ENCODE peak calls at places on chromosomes 6 and 20, in seven cellular contexts. J is tibial artery; Z is mammary epithelial cell; V is effector memory CD4-positive, alpha-beta T cell; M is Caco-2; K is ovary; W is SJSA1. O is an unnamed sample. For H3K36me3 and H3K4me1, the result is how much of the 10 kb centered on the place peaks cover.

GRCh38 chr6:97240222-97240621 is 42.8 kb downstream of the MMS22L start:
- DNase-seq in Z (peak), V (no peak), J (no peak), K (no peak), M (no peak), W (no peak), O (no peak)

GRCh38 chr6:24710519-24711303 is 8.2 kb downstream of the C6orf62 start:
- DNase-seq in V (no peak), Z (no peak), K (no peak), W (no peak), M (no peak), J (no peak), O (no peak)

GRCh38 chr6:169131356-169131755 is 122.3 kb downstream of the THBS2 start:
- DNase-seq in Z (no peak), W (peak), J (no peak), V (no peak), M (no peak), K (no peak), O (no peak)

GRCh38 chr6:63881791-63882190 is 246.2 kb downstream of the PHF3 start:
- DNase-seq in K (no peak), J (no peak), Z (no peak), M (no peak), V (no peak), W (no peak), O (no peak)

GRCh38 chr20:4225778-4226177 is 210.4 kb upstream of the RNF24 start:
- DNase-seq in K (peak), J (no peak), V (no peak), M (no peak), W (peak), Z (peak), O (no peak)

GRCh38 chr6:1855890-1856289 is 246.2 kb downstream of the FOXC1 start:
- DNase-seq in M (no peak), W (no peak), Z (peak), V (no peak), K (no peak), J (no peak), O (peak)

GRCh38 chr6:52724406-52725121 is 38.7 kb downstream of the GSTA2 start:
- DNase-seq in V (peak), Z (peak), W (peak), K (peak), M (peak), J (peak), O (peak)

GRCh38 chr6:75115501-75115900 is 90.4 kb downstream of the COL12A1 start:
- DNase-seq in M (no peak), W (no peak), Z (no peak), J (no peak), V (no peak), K (no peak), O (no peak)

GRCh38 chr6:36249010-36249409 is 20.9 kb upstream of the PNPLA1 start:
- DNase-seq in W (no peak), M (no peak), Z (peak), J (no peak), V (no peak), K (no peak), O (no peak)

GRCh38 chr6:169445661-169446581 is 192.3 kb upstream of the THBS2 start:
- DNase-seq in J (no peak), V (no peak), M (peak), K (no peak), Z (no peak), W (no peak), O (no peak)

GRCh38 chr6:33359331-33359730 is 32.3 kb upstream of the KIFC1 start:
- DNase-seq in K (no peak), W (no peak), J (no peak), M (no peak), Z (no peak), V (no peak), O (peak)

GRCh38 chr6:137884428-137884827 is 17.4 kb downstream of the TNFAIP3 start:
- DNase-seq in V (no peak), M (no peak), W (no peak), K (no peak), J (no peak), Z (no peak), O (no peak)

GRCh38 chr6:158004696-158005095 is 23.0 kb downstream of the SYNJ2 start:
- DNase-seq in K (peak), M (no peak), J (peak), Z (no peak), W (no peak), V (no peak), O (no peak)

GRCh38 chr6:39493717-39494116 is 171.2 kb upstream of the KCNK16 start:
- DNase-seq in J (no peak), M (no peak), K (no peak), V (no peak), Z (no peak), W (no peak), O (no peak)

GRCh38 chr6:34894693-34895092 is 5.6 kb downstream of the ANKS1A start:
- DNase-seq in W (no peak), K (no peak), V (no peak), Z (no peak), J (no peak), M (no peak), O (no peak)

GRCh38 chr6:20400476-20401402 is 940 bp upstream of the E2F3 start:
- DNase-seq in K (peak), Z (peak), V (peak), W (no peak), M (peak), J (no peak), O (peak)

GRCh38 chr6:113281014-113281810 is 575.9 kb upstream of the MARCKS start:
- DNase-seq in M (no peak), J (no peak), Z (no peak), K (no peak), W (no peak), V (no peak), O (no peak)

GRCh38 chr20:373171-373890 is 7.2 kb upstream of the TRIB3 start:
- DNase-seq in J (no peak), K (no peak), W (peak), Z (peak), M (peak), V (no peak), O (no peak)

GRCh38 chr6:149484733-149485700 is at the start of gene ZC3H12D:
- DNase-seq in J (peak), W (peak), Z (no peak), K (no peak), M (peak), V (peak), O (no peak)

GRCh38 chr6:82773061-82773717 is 292.5 kb downstream of the UBE3D start:
- DNase-seq in Z (no peak), V (no peak), J (no peak), M (no peak), W (no peak), K (no peak), O (no peak)

GRCh38 chr20:43942213-43942590 is 27.6 kb downstream of the TOX2 start:
- DNase-seq in J (no peak), V (no peak), W (no peak), K (no peak), Z (no peak), M (no peak), O (no peak)

GRCh38 chr6:120899932-120900331 is 434.3 kb downstream of the TBC1D32 start:
- DNase-seq in W (no peak), M (no peak), J (no peak), K (no peak), Z (no peak), V (no peak), O (no peak)

GRCh38 chr6:34554593-34555322 is 1.4 kb downstream of the SPDEF start:
- DNase-seq in M (no peak), W (no peak), Z (no peak), V (no peak), J (no peak), K (no peak), O (no peak)

GRCh38 chr6:141347075-141347474 is 785.6 kb upstream of the GJE1 start:
- DNase-seq in Z (no peak), V (no peak), J (no peak), K (no peak), M (no peak), W (no peak), O (no peak)

GRCh38 chr20:57400821-57401564 is 9.8 kb downstream of the RBM38 start:
- DNase-seq in V (no peak), M (no peak), W (no peak), J (no peak), Z (no peak), K (peak), O (no peak)

GRCh38 chr6:157800420-157801237 is 22.4 kb upstream of the SNX9 start:
- DNase-seq in V (no peak), Z (peak), M (no peak), J (no peak), W (no peak), K (no peak), O (no peak)

GRCh38 chr6:43924222-43924702 is 154.3 kb downstream of the VEGFA start:
- DNase-seq in K (peak), W (no peak), J (peak), V (no peak), M (no peak), Z (peak), O (no peak)

GRCh38 chr20:43292221-43292620 is 102.5 kb upstream of the PTPRT start:
- DNase-seq in Z (no peak), M (no peak), W (no peak), V (no peak), K (no peak), J (no peak), O (no peak)

GRCh38 chr6:110575910-110576463 is 99.6 kb upstream of the SLC22A16 start:
- DNase-seq in W (no peak), K (no peak), Z (no peak), M (no peak), V (no peak), J (no peak), O (no peak)

GRCh38 chr20:4063631-4064030 is 48.3 kb upstream of the RNF24 start:
- DNase-seq in M (no peak), J (no peak), Z (no peak), W (no peak), V (no peak), K (no peak), O (no peak)

GRCh38 chr6:150256618-150257272 is 112.1 kb upstream of the IYD start:
- DNase-seq in K (no peak), M (no peak), V (no peak), W (no peak), Z (peak), J (no peak), O (no peak)

GRCh38 chr20:62219992-62220665 is at the start of gene HRH3:
- DNase-seq in W (no peak), K (peak), M (peak), Z (no peak), V (peak), J (no peak), O (peak)

GRCh38 chr6:88869263-88870023 is 94.0 kb downstream of the RNGTT start:
- DNase-seq in K (no peak), W (no peak), Z (no peak), J (no peak), V (no peak), M (no peak), O (no peak)

GRCh38 chr20:49859807-49860206 is 47.2 kb downstream of the SLC9A8 start:
- DNase-seq in Z (peak), W (no peak), V (no peak), K (no peak), M (no peak), J (no peak), O (no peak)

GRCh38 chr20:11118802-11119380 is 445.1 kb upstream of the JAG1 start:
- DNase-seq in Z (peak), K (no peak), W (no peak), V (no peak), J (no peak), M (no peak), O (no peak)

GRCh38 chr6:118656822-118657451 is 5.5 kb upstream of the CEP85L start:
- DNase-seq in M (no peak), W (no peak), K (no peak), Z (no peak), J (no peak), V (peak), O (no peak)

GRCh38 chr20:834151-834747 is 734 bp downstream of the FAM110A start:
- DNase-seq in V (no peak), M (no peak), W (no peak), J (no peak), K (no peak), Z (no peak), O (peak)

GRCh38 chr20:2752631-2753455 is 47.6 kb downstream of the CPXM1 start:
- DNase-seq in W (peak), V (no peak), Z (no peak), M (peak), J (no peak), K (peak), O (peak)

GRCh38 chr20:23047738-23048214 is 1.7 kb downstream of the THBD start:
- DNase-seq in Z (no peak), V (no peak), M (no peak), K (peak), J (no peak), W (no peak), O (no peak)

GRCh38 chr20:23049933-23050838 is 714 bp upstream of the THBD start:
- DNase-seq in Z (peak), V (no peak), W (peak), K (peak), J (peak), M (peak), O (no peak)

GRCh38 chr20:23047001-23047737 is 2.3 kb downstream of the THBD start:
- DNase-seq in W (no peak), Z (peak), J (no peak), K (no peak), V (no peak), M (no peak), O (no peak)

GRCh38 chr20:23049201-23049932 is at the start of gene THBD:
- DNase-seq in J (peak), V (no peak), W (peak), Z (peak), M (no peak), K (peak), O (no peak)

DNA sequence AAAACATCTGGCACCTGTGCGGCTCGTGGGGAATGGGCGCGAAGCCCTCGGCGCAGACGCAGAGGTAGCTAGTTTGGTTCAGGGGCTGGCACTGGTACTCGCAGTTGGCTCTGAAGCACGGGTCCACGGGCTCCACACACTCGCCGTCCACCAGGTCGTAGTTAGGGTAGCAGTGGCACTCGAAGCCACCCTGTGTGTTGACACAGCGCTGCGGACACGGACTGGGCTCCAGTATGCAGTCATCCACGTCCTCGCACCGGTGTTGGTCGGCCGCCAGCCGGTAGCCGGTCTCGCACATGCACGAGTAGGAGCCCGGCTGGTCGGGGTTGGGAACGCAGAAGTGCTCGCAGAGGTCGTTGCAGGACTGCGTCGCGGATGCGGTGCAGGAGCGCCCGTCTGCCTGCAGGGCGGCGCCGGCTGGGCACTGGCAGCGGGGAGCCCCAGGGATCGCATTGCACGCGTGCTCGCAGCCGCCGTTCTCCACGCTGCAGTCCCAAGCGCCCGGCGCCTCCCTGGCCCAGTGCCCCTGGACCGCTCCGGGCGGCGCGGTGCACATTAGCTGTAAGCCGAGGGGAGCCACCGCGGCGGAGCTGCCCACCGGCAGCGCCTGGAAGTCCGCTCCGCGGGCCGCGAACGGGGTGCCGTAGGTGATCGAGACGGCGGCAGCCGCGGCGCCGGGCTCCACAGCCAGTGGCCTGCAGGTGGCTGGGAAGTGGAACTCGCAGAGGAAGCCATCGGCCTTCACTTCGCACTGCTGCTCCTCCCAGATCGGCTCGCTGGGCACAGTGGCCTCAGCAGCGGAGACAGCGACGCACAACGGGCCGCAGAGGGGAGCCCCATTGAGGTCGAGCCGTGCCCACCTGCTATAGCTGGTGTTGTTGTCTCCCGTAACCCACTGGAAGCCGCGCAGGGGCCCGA is 930 bp downstream of the THBD start:
- DNase-seq in W (peak), Z (peak), J (peak), K (peak), V (no peak), M (no peak), O (no peak)
- H3K4me3 ChIP-seq in W (peak), Z (peak), J (peak), K (peak), V (peak), M (no peak), O (no peak)

GRCh38 chr20:46644160-46644559 is 7.1 kb downstream of the SLC13A3 start:
- DNase-seq in Z (no peak), V (no peak), J (no peak), K (no peak), M (no peak), W (no peak), O (no peak)

GRCh38 chr20:46642944-46643343 is 8.3 kb downstream of the SLC13A3 start:
- DNase-seq in J (no peak), W (no peak), V (no peak), Z (no peak), K (no peak), M (no peak), O (no peak)

GRCh38 chr20:46646659-46647380 is 4.4 kb downstream of the SLC13A3 start:
- DNase-seq in J (no peak), Z (no peak), M (no peak), W (no peak), V (no peak), K (no peak), O (no peak)

GRCh38 chr20:46646122-46646521 is 5.1 kb downstream of the SLC13A3 start:
- DNase-seq in J (no peak), Z (no peak), K (no peak), M (no peak), W (no peak), V (no peak), O (no peak)

DNA sequence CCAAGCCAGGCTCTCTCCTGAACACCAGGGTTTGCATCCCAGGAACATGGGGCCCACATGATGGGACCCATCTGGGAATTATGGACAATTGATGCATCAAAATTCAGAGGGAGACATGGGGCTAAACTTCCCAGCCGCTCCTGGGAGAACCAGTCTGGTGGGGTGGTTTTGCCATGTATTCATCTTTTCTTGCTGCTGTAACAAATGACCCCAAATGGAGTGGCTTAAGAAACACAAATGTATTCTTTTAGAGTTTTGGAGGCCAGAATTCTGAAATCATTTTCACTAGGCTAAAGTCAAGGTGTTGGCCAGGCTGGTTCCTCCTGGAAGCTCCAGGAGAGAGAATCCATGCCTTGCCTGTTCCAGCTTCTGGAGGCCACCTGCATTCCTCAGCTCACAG is 6.5 kb downstream of the SLC13A3 start:
- DNase-seq in Z (no peak), K (no peak), J (no peak), W (no peak), M (no peak), V (no peak), O (no peak)
- H3K36me3 ChIP-seq in Z (under half), K (under half), J (under half), W (under half), M (under half), V (under half), O (under half)

GRCh38 chr6:32081676-32082075 is 27.5 kb downstream of the TNXB start:
- DNase-seq in K (no peak), M (no peak), Z (no peak), W (peak), J (no peak), V (no peak), O (no peak)
- H3K4me1 ChIP-seq in K (under half), M (under half), Z (under half), W (half or more), J (under half), V (under half), O (under half)

DNA sequence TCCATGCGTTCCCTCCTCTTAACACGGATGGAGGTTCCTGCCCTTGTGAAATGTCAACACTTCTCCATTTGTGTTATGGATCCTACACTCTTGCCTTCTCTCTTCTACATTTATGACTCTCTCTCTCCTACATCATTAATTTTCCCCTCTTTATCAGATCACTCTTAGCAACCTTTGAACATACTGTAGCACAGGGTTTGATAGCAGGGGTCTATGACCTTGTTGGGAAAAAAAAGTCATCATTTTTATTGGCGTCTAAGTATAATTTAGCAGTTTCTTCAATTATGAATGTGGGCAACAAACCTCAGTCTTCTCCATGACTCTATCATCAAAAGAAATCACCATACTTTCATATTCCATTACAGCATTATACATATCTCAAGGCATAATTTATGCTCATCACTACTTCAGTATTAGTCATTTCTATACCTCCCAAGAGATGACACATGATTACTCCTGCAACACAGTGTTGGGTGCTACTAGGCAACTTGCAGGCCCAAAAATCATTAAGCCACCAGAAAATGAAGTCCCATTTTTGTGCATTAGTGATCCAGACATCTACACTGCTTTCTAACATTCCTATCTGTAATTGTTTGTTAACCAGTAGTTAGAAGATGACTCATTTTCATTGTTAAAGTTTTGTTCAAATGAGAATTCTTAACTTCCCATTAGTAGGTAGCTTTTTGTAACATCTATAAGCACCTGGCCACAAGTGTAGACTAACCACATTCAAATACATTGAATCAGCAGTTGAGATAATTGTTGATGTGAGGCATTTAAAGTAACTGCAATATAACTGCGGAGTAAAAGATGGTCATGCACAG is 9.5 kb downstream of the CYP39A1 start:
- DNase-seq in M (no peak), K (no peak), V (no peak), W (no peak), Z (peak), J (no peak), O (no peak)
- H3K4me3 ChIP-seq in M (no peak), K (no peak), V (no peak), W (no peak), Z (no peak), J (no peak), O (no peak)

O was measured in HAP-1.